ENCODE peak calls at places on chromosomes 2 and 18, in five cellular contexts. J is H4, R is activated T-helper 1 cell treated with Interleukin-2 at 50 U/mL for 16 hours, K is EL, H is NCI-H82. Z is an unnamed sample.

GRCh38 chr2:239113164-239113563 is 265.3 kb downstream of the TWIST2 start:
- DNase-seq in R (no peak), J (no peak), H (no peak), K (no peak), Z (no peak)

GRCh38 chr18:23141022-23141999 is 6.0 kb downstream of the CABLES1 start:
- DNase-seq in R (no peak), K (no peak), J (no peak), H (no peak), Z (peak)

GRCh38 chr18:3380384-3380961 is 69.5 kb upstream of the TGIF1 start:
- DNase-seq in R (no peak), J (peak), K (peak), H (peak), Z (peak)

GRCh38 chr2:112967023-112967422 is 10.8 kb upstream of the IL36G start:
- DNase-seq in K (no peak), J (no peak), R (no peak), H (no peak), Z (no peak)

GRCh38 chr2:229980440-229981184 is 58.3 kb downstream of the FBXO36 start:
- DNase-seq in J (no peak), H (peak), R (no peak), K (peak), Z (peak)

GRCh38 chr18:74326238-74326637 is 10.6 kb downstream of the C18orf63 start:
- DNase-seq in H (no peak), R (no peak), J (no peak), K (no peak), Z (no peak)

GRCh38 chr2:67451086-67451832 is 54.1 kb downstream of the ETAA1 start:
- DNase-seq in J (peak), R (no peak), H (no peak), K (peak), Z (peak)

GRCh38 chr18:70363861-70364260 is 75.0 kb downstream of the SOCS6 start:
- DNase-seq in R (no peak), K (peak), H (no peak), J (no peak), Z (no peak)

GRCh38 chr2:96176661-96177060 is 31.4 kb upstream of the DUSP2 start:
- DNase-seq in K (no peak), H (no peak), J (no peak), R (no peak), Z (no peak)

GRCh38 chr18:68638613-68639012 is 76.3 kb downstream of the TMX3 start:
- DNase-seq in H (no peak), J (no peak), R (no peak), K (no peak), Z (no peak)

GRCh38 chr2:10022041-10022421 is 21.3 kb upstream of the KLF11 start:
- DNase-seq in J (no peak), H (no peak), K (no peak), R (no peak), Z (no peak)

GRCh38 chr2:98768765-98769476 is 38.0 kb upstream of the MGAT4A start:
- DNase-seq in H (no peak), K (peak), J (peak), R (no peak), Z (peak)

GRCh38 chr18:55116855-55117254 is 157.6 kb upstream of the CCDC68 start:
- DNase-seq in J (no peak), R (no peak), H (no peak), K (no peak), Z (no peak)

GRCh38 chr2:240628507-240629418 is 3.5 kb downstream of the GPR35 start:
- DNase-seq in R (no peak), K (no peak), H (no peak), J (no peak), Z (no peak)

Z was measured in Daoy.